ENCODE peak calls at places on chromosomes 4 and X, in nine cellular contexts. S, Q, A, Y, P, E, G, F and Z are unnamed samples.

GRCh38 chr4:121077496-121077895 is 5.2 kb upstream of the NDNF start:
- DNase-seq in S (no peak), Q (no peak), A (no peak), Y (no peak), P (no peak), E (no peak), G (no peak), F (no peak), Z (no peak)

GRCh38 chrX:75893281-75893680 is 108.2 kb upstream of the MAGEE2 start:
- DNase-seq in S (no peak), Q (no peak), A (no peak), Y (no peak), P (no peak), E (no peak), G (no peak), F (no peak), Z (no peak)

GRCh38 chr4:59400334-59400733 is 1799.8 kb upstream of the ADGRL3 start:
- DNase-seq in S (no peak), Q (no peak), A (no peak), Y (no peak), P (no peak), E (no peak), G (no peak), F (no peak), Z (no peak)

GRCh38 chr4:108762559-108763225 is at the start of gene ETNPPL:
- DNase-seq in S (peak), Q (no peak), A (peak), Y (no peak), P (peak), E (no peak), G (no peak), F (peak), Z (peak)

GRCh38 chr4:101762544-101762943 is 28.0 kb upstream of the BANK1 start:
- DNase-seq in S (no peak), Q (no peak), A (no peak), Y (no peak), P (no peak), E (no peak), G (no peak), F (no peak), Z (no peak)

GRCh38 chrX:43743100-43743822 is 87.2 kb downstream of the MAOA start:
- DNase-seq in S (no peak), Q (no peak), A (no peak), Y (no peak), P (no peak), E (peak), G (no peak), F (no peak), Z (no peak)

GRCh38 chr4:10079951-10080873 is 36.4 kb downstream of the WDR1 start:
- DNase-seq in S (no peak), Q (no peak), A (no peak), Y (no peak), P (no peak), E (peak), G (no peak), F (peak), Z (no peak)

GRCh38 chrX:119647552-119648420 is 41.6 kb upstream of the NKRF start:
- DNase-seq in S (no peak), Q (no peak), A (no peak), Y (no peak), P (no peak), E (no peak), G (peak), F (no peak), Z (no peak)

GRCh38 chr4:147543039-147543438 is 62.1 kb downstream of the EDNRA start:
- DNase-seq in S (no peak), Q (peak), A (no peak), Y (peak), P (no peak), E (no peak), G (no peak), F (no peak), Z (no peak)

GRCh38 chrX:24023972-24024664 is 2.9 kb downstream of the KLHL15 start:
- DNase-seq in S (peak), Q (peak), A (peak), Y (no peak), P (no peak), E (peak), G (no peak), F (no peak), Z (no peak)

GRCh38 chrX:110706446-110706845 is 89.2 kb downstream of the CHRDL1 start:
- DNase-seq in S (no peak), Q (no peak), A (no peak), Y (no peak), P (no peak), E (no peak), G (no peak), F (no peak), Z (no peak)

GRCh38 chr4:106247600-106247999 is 68.4 kb downstream of the TBCK start:
- DNase-seq in S (no peak), Q (peak), A (no peak), Y (no peak), P (no peak), E (no peak), G (no peak), F (no peak), Z (no peak)

GRCh38 chr4:72471816-72472215 is 97.2 kb downstream of the ADAMTS3 start:
- DNase-seq in S (no peak), Q (no peak), A (no peak), Y (no peak), P (no peak), E (no peak), G (no peak), F (no peak), Z (no peak)

GRCh38 chr4:128579454-128579853 is 230.0 kb upstream of the JADE1 start:
- DNase-seq in S (no peak), Q (no peak), A (no peak), Y (no peak), P (no peak), E (no peak), G (no peak), F (no peak), Z (no peak)

GRCh38 chrX:10904220-10904619 is 206.9 kb upstream of the HCCS start:
- DNase-seq in S (no peak), Q (peak), A (no peak), Y (no peak), P (no peak), E (no peak), G (no peak), F (no peak), Z (no peak)

GRCh38 chr4:79958511-79959264 is 114.3 kb downstream of the ANTXR2 start:
- DNase-seq in S (no peak), Q (no peak), A (no peak), Y (no peak), P (no peak), E (no peak), G (no peak), F (no peak), Z (no peak)

GRCh38 chr4:170868191-170868590 is 778.4 kb upstream of the AADAT start:
- DNase-seq in S (peak), Q (no peak), A (no peak), Y (no peak), P (no peak), E (no peak), G (no peak), F (no peak), Z (no peak)

GRCh38 chr4:100190643-100191600 is 654 bp upstream of the DDIT4L start:
- DNase-seq in S (peak), Q (peak), A (peak), Y (no peak), P (peak), E (no peak), G (no peak), F (no peak), Z (no peak)

GRCh38 chr4:163111588-163111987 is 55.1 kb downstream of the NAF1 start:
- DNase-seq in S (no peak), Q (peak), A (peak), Y (no peak), P (no peak), E (no peak), G (no peak), F (no peak), Z (no peak)

GRCh38 chrX:71217298-71217697 is 5.7 kb upstream of the GJB1 start:
- DNase-seq in S (no peak), Q (no peak), A (no peak), Y (no peak), P (no peak), E (no peak), G (no peak), F (no peak), Z (no peak)

GRCh38 chr4:143353797-143354196 is 17.1 kb downstream of the GAB1 start:
- DNase-seq in S (no peak), Q (no peak), A (no peak), Y (no peak), P (no peak), E (no peak), G (no peak), F (no peak), Z (no peak)

GRCh38 chrX:143669395-143669794 is 33.5 kb upstream of the SLITRK4 start:
- DNase-seq in S (peak), Q (no peak), A (no peak), Y (no peak), P (no peak), E (no peak), G (no peak), F (no peak), Z (no peak)

GRCh38 chr4:177281544-177281943 is 28.1 kb upstream of the NEIL3 start:
- DNase-seq in S (no peak), Q (peak), A (no peak), Y (no peak), P (no peak), E (no peak), G (no peak), F (no peak), Z (no peak)

GRCh38 chr4:101019941-101020401 is 327.4 kb downstream of the PPP3CA start:
- DNase-seq in S (peak), Q (peak), A (peak), Y (peak), P (no peak), E (no peak), G (peak), F (no peak), Z (no peak)

GRCh38 chr4:16250665-16251365 is 24.5 kb upstream of the TAPT1 start:
- DNase-seq in S (no peak), Q (peak), A (no peak), Y (no peak), P (no peak), E (no peak), G (no peak), F (no peak), Z (no peak)

GRCh38 chrX:12791253-12792228 is at the start of gene PRPS2:
- DNase-seq in S (peak), Q (peak), A (peak), Y (no peak), P (peak), E (peak), G (no peak), F (peak), Z (peak)

GRCh38 chr4:74969507-74970474 is 36.9 kb downstream of the PARM1 start:
- DNase-seq in S (no peak), Q (no peak), A (no peak), Y (no peak), P (no peak), E (no peak), G (no peak), F (peak), Z (no peak)
- TF ChIP-seq CTCF in S (no peak), Q (no peak), A (no peak), Y (no peak), P (peak), E (no peak), G (no peak), F (peak), Z (peak)

GRCh38 chrX:41293269-41293668 is 40.7 kb upstream of the DDX3X start:
- DNase-seq in S (no peak), Q (no peak), A (no peak), Y (no peak), P (no peak), E (no peak), G (no peak), F (peak), Z (no peak)
- TF ChIP-seq CTCF in S (peak), Q (peak), A (peak), Y (no peak), P (no peak), E (no peak), G (peak), F (peak), Z (no peak)

GRCh38 chrX:135923353-135923752 is 29.8 kb downstream of the SAGE1 start:
- DNase-seq in S (no peak), Q (no peak), A (no peak), Y (no peak), P (peak), E (no peak), G (no peak), F (no peak), Z (no peak)
- TF ChIP-seq CTCF in S (peak), Q (no peak), A (no peak), Y (no peak), P (no peak), E (no peak), G (peak), F (peak), Z (no peak)

GRCh38 chr4:151517896-151518295 is 108.9 kb downstream of the FHIP1A start:
- DNase-seq in S (peak), Q (no peak), A (no peak), Y (no peak), P (no peak), E (no peak), G (no peak), F (no peak), Z (no peak)
- TF ChIP-seq CTCF in S (no peak), Q (no peak), A (no peak), Y (no peak), P (no peak), E (no peak), G (no peak), F (no peak), Z (no peak)

DNA sequence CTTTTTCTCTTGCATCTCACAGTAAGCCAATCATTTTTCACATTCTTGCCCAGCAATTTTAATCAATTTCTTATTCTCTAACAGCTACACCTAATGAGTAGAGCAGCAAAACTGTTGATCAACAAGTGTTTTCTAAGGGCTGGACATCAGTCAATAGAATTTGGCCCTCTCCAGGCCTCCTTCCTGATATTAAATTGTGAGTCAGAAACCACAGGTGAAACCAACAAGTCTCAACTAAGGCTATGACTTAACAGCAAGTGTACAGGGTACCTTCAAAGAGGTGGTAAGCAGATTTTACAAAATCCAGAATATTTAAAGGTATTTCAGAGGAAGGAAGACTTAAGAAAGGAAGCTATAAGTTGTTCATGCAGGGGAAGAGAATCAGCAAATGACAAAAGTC is 156.5 kb upstream of the ARHGAP24 start:
- DNase-seq in S (peak), Q (no peak), A (no peak), Y (no peak), P (no peak), E (no peak), G (no peak), F (no peak), Z (no peak)
- TF ChIP-seq CTCF in S (no peak), Q (no peak), A (no peak), Y (no peak), P (no peak), E (no peak), G (no peak), F (no peak), Z (no peak)

DNA sequence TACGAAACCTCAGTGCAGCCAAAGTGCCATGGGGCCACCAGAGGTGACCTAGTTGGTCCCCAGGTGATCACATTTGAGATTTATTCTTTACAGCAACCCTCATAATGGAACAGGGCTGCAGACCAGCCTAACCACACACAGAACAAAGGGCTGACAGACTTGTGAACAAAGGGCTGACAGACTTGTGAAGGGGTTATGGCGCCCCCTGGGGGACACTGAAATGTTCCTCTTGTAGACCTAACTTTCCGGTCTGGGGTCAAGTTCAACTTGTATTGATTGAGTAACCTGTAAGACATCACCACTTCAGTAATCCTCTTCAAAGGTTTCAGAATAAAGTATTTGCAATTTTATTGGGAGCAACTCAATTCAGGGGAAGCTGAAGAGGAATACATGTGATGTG is 175.9 kb upstream of the RPS6KA3 start:
- DNase-seq in S (peak), Q (peak), A (peak), Y (no peak), P (peak), E (peak), G (peak), F (peak), Z (peak)
- TF ChIP-seq CTCF in S (peak), Q (peak), A (peak), Y (peak), P (peak), E (peak), G (peak), F (peak), Z (peak)

GRCh38 chr4:2417196-2417764 is 1.2 kb downstream of the ZFYVE28 start:
- DNase-seq in S (no peak), Q (no peak), A (peak), Y (no peak), P (peak), E (no peak), G (no peak), F (no peak), Z (no peak)

GRCh38 chr4:2419814-2420213 is 1.1 kb downstream of the CFAP99 start:
- DNase-seq in S (no peak), Q (no peak), A (no peak), Y (no peak), P (no peak), E (no peak), G (no peak), F (no peak), Z (no peak)

GRCh38 chr4:2417765-2418651 is at the start of gene ZFYVE28:
- DNase-seq in S (peak), Q (no peak), A (peak), Y (no peak), P (no peak), E (peak), G (no peak), F (no peak), Z (no peak)

GRCh38 chr4:2416564-2417195 is 1.8 kb downstream of the ZFYVE28 start:
- DNase-seq in S (no peak), Q (no peak), A (peak), Y (no peak), P (peak), E (no peak), G (no peak), F (no peak), Z (no peak)

GRCh38 chr4:2418652-2419571 is at the start of gene CFAP99:
- DNase-seq in S (peak), Q (peak), A (peak), Y (peak), P (peak), E (peak), G (peak), F (peak), Z (peak)
- TF ChIP-seq CTCF in S (no peak), Q (peak), A (peak), Y (peak), P (no peak), E (no peak), G (peak), F (peak), Z (no peak)

GRCh38 chr4:98603683-98604573 is 54.5 kb downstream of the TSPAN5 start:
- DNase-seq in S (no peak), Q (peak), A (no peak), Y (no peak), P (no peak), E (no peak), G (no peak), F (no peak), Z (no peak)

GRCh38 chr4:98599617-98600016 is 58.8 kb downstream of the TSPAN5 start:
- DNase-seq in S (peak), Q (no peak), A (no peak), Y (no peak), P (no peak), E (no peak), G (no peak), F (no peak), Z (no peak)

GRCh38 chr4:98602270-98602669 is 56.1 kb downstream of the TSPAN5 start:
- DNase-seq in S (no peak), Q (no peak), A (no peak), Y (no peak), P (no peak), E (no peak), G (no peak), F (no peak), Z (no peak)

GRCh38 chr4:98604723-98605122 is 53.7 kb downstream of the TSPAN5 start:
- DNase-seq in S (no peak), Q (no peak), A (no peak), Y (no peak), P (no peak), E (no peak), G (no peak), F (no peak), Z (no peak)

DNA sequence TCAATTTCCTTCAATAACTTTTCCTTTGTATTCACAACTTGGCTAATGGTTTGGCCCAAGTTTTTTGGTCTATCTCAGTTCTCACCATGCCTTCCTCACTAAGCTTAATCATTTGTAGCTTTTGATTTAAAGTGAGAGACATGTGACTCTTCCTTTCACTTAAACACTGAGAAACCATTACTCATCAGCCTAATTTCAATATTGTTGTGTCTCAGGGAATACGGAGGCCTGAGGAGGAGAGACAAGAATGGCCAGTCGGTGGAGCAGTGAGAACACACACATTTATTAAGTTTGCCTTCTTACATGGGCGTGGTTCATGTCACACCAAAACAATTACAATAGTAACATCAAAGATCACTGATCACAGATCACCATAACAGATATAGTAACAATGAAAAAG is 56.7 kb downstream of the TSPAN5 start:
- DNase-seq in S (peak), Q (no peak), A (peak), Y (no peak), P (no peak), E (no peak), G (no peak), F (no peak), Z (no peak)
- TF ChIP-seq CTCF in S (no peak), Q (no peak), A (no peak), Y (no peak), P (no peak), E (no peak), G (no peak), F (no peak), Z (no peak)

GRCh38 chr4:139734875-139735380 is 69.3 kb downstream of the MGST2 start:
- DNase-seq in S (peak), Q (peak), A (peak), Y (peak), P (peak), E (peak), G (no peak), F (peak), Z (peak)
- TF ChIP-seq CTCF in S (peak), Q (peak), A (peak), Y (peak), P (peak), E (no peak), G (peak), F (peak), Z (peak)